ENCODE peak calls at places on chromosomes 4 and X, in nine cellular contexts. C, K, A, L, M, H, O, Z and R are unnamed samples.

GRCh38 chrX:46506076-46506475 is 39.1 kb downstream of the ZNF674 start:
- DNase-seq in H (no peak), A (no peak), M (no peak), Z (no peak), K (no peak), O (no peak), C (no peak), L (no peak), R (no peak)

GRCh38 chr4:15376594-15376993 is 51.2 kb upstream of the C1QTNF7 start:
- DNase-seq in H (no peak), O (no peak), M (no peak), K (no peak), A (no peak), Z (no peak), C (no peak), L (no peak), R (no peak)

GRCh38 chr4:81631958-81632439 is 160.3 kb upstream of the RASGEF1B start:
- DNase-seq in L (peak), O (peak), Z (peak), C (no peak), K (peak), H (no peak), M (no peak), A (no peak), R (peak)

GRCh38 chr4:99612281-99612680 is 37.7 kb downstream of the MTTP start:
- DNase-seq in M (no peak), O (no peak), L (no peak), K (no peak), Z (no peak), C (no peak), H (no peak), A (no peak), R (no peak)

GRCh38 chr4:168917150-168917779 is 92.8 kb downstream of the CBR4 start:
- DNase-seq in A (peak), O (peak), K (no peak), L (peak), C (no peak), Z (peak), H (no peak), M (no peak), R (peak)

GRCh38 chrX:15744181-15744867 is 6.3 kb downstream of the CA5B start:
- DNase-seq in Z (peak), O (no peak), M (no peak), K (no peak), L (peak), C (no peak), A (no peak), H (peak), R (no peak)

GRCh38 chrX:143437439-143437838 is 79.8 kb downstream of the SPANXN3 start:
- DNase-seq in L (peak), Z (peak), K (peak), H (no peak), A (peak), M (peak), O (peak), C (no peak), R (peak)

GRCh38 chr4:160319221-160319867 is 1216.5 kb downstream of the RAPGEF2 start:
- DNase-seq in H (no peak), K (no peak), O (peak), C (no peak), L (no peak), A (peak), M (no peak), Z (peak), R (no peak)

GRCh38 chrX:76064825-76065224 is 108.0 kb upstream of the PBDC1 start:
- DNase-seq in K (peak), H (no peak), Z (no peak), A (no peak), O (no peak), M (no peak), L (no peak), C (no peak), R (no peak)

GRCh38 chrX:69015156-69015555 is 150.1 kb downstream of the PJA1 start:
- DNase-seq in A (no peak), C (no peak), K (no peak), H (no peak), M (no peak), L (no peak), Z (no peak), O (no peak), R (no peak)

GRCh38 chr4:22607382-22607781 is 85.4 kb upstream of the GBA3 start:
- DNase-seq in C (no peak), H (peak), A (peak), Z (peak), M (peak), K (peak), O (peak), L (peak), R (peak)